ENCODE peak calls at places on chromosomes 5 and 9, in eight cellular contexts. Q is fibroblast of pulmonary artery, P is GM12865, O is body of pancreas, U is stomach, H is endothelial cell of umbilical vein, J is lower lobe of right lung, L is epithelial cell of esophagus. F is an unnamed sample.

GRCh38 chr9:77063645-77064285 is 44.3 kb downstream of the FOXB2 start:
- DNase-seq in L (peak; percentile 63), U (no peak), Q (peak; percentile 13), H (no peak), P (no peak), J (no peak), O (no peak), F (no peak)

GRCh38 chr9:114902773-114903589 is 27.4 kb downstream of the TNFSF8 start:
- DNase-seq in H (no peak), L (peak; percentile 60), O (no peak), J (no peak), U (no peak), P (no peak), Q (peak; percentile 48), F (no peak)

GRCh38 chr5:79582186-79582585 is 30.1 kb upstream of the TENT2 start:
- DNase-seq in P (no peak), O (no peak), H (no peak), U (no peak), Q (no peak), J (no peak), L (no peak), F (no peak)

GRCh38 chr9:128341435-128341849 is 1.1 kb downstream of the SLC27A4 start:
- DNase-seq in O (peak; percentile 73), U (peak; percentile 72), J (peak; percentile 62), Q (peak; percentile 73), H (peak; percentile 73), L (peak; percentile 87), P (peak; percentile 85), F (no peak)

GRCh38 chr5:54709096-54709495 is 191.5 kb downstream of the SNX18 start:
- DNase-seq in L (no peak), J (no peak), O (no peak), P (no peak), U (no peak), H (peak; percentile 24), Q (no peak), F (no peak)

GRCh38 chr5:142770650-142771609 is 753 bp downstream of the ARHGAP26 start:
- DNase-seq in J (peak; percentile 74), P (peak; percentile 43), Q (peak; percentile 28), U (peak; percentile 64), H (peak; percentile 68), L (peak; percentile 54), O (peak; percentile 58), F (no peak)

GRCh38 chr5:127875235-127876021 is 172.2 kb downstream of the CCDC192 start:
- DNase-seq in Q (peak; percentile 82), L (peak; percentile 55), H (peak; percentile 70), J (no peak), P (peak; percentile 86), U (peak; percentile 69), O (peak; percentile 65), F (peak; percentile 67)

GRCh38 chr5:36029914-36030313 is 36.8 kb downstream of the UGT3A2 start:
- DNase-seq in Q (no peak), J (no peak), P (no peak), O (no peak), H (no peak), U (no peak), L (no peak), F (no peak)

GRCh38 chr5:337565-338130 is 16.1 kb downstream of the AHRR start:
- DNase-seq in H (peak; percentile 24), J (no peak), U (no peak), P (no peak), O (no peak), Q (peak; percentile 53), L (peak; percentile 56), F (no peak)

GRCh38 chr5:113151641-113152040 is 175.0 kb downstream of the DCP2 start:
- DNase-seq in O (no peak), Q (no peak), P (no peak), H (no peak), J (no peak), L (no peak), U (no peak), F (no peak)

GRCh38 chr9:128098017-128098935 is 29.3 kb downstream of the PTGES2 start:
- DNase-seq in U (peak; percentile 98), Q (peak; percentile 98), H (peak; percentile 96), L (peak; percentile 99), P (no peak), O (peak; percentile 99), J (peak; percentile 97), F (peak; percentile 97)

GRCh38 chr9:100020121-100020780 is 78.5 kb downstream of the ERP44 start:
- DNase-seq in P (no peak), O (no peak), Q (peak; percentile 17), U (no peak), H (no peak), J (no peak), L (no peak), F (no peak)

GRCh38 chr5:126525630-126526245 is 69.3 kb downstream of the ALDH7A1 start:
- DNase-seq in Q (peak; percentile 54), H (peak; percentile 21), J (peak; percentile 61), O (peak; percentile 56), U (peak; percentile 43), P (no peak), L (peak; percentile 61), F (no peak)

GRCh38 chr5:147168578-147169327 is 66.1 kb upstream of the STK32A start:
- DNase-seq in H (no peak), P (no peak), L (peak; percentile 11), Q (peak; percentile 42), U (no peak), O (no peak), J (no peak), F (no peak)

GRCh38 chr9:87545858-87546257 is 48.2 kb downstream of the DAPK1 start:
- DNase-seq in H (peak; percentile 82), J (no peak), O (no peak), U (no peak), P (no peak), Q (peak; percentile 59), L (no peak), F (no peak)

DNA sequence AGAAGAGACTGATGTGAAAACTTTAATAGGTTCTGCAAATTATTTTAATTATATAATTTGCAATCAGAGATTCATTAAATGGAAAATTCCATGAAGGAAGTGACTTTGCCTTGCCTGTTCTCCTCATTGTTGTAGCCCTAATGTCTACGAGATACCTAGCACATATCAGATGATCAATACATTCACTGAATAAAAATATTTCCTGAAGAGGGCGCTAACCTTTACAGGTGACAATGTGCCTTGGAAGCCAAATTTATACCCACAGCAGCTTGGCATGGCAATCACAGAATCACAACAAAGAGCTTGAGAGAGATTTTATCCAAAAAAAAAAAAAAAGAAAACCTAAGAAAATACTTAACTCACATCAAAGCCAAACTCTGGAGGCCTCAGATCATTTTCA is 17.4 kb downstream of the HAUS6 start:
- DNase-seq in U (no peak), J (no peak), L (peak; percentile 37), Q (peak; percentile 16), O (no peak), P (peak; percentile 36), H (peak; percentile 19), F (no peak)
- TF ChIP-seq CTCF in U (no peak), J (peak; percentile 31), L (peak; percentile 42), Q (peak; percentile 29), O (peak; percentile 44), P (peak; percentile 28), H (no peak), F (peak; percentile 29)

GRCh38 chr9:684055-684949 is 157.2 kb upstream of the DMRT1 start:
- DNase-seq in P (no peak), L (peak; percentile 86), J (no peak), H (peak; percentile 81), O (no peak), U (no peak), Q (peak; percentile 54), F (no peak)
- H3K4me3 ChIP-seq in P (no peak overlapping the region), L (peak overlapping the region; percentile 50), J (no peak overlapping the region), H (peak overlapping the region; percentile 19), O (no peak overlapping the region), U (no peak overlapping the region), Q (peak overlapping the region; percentile 21), F (no peak overlapping the region)

DNA sequence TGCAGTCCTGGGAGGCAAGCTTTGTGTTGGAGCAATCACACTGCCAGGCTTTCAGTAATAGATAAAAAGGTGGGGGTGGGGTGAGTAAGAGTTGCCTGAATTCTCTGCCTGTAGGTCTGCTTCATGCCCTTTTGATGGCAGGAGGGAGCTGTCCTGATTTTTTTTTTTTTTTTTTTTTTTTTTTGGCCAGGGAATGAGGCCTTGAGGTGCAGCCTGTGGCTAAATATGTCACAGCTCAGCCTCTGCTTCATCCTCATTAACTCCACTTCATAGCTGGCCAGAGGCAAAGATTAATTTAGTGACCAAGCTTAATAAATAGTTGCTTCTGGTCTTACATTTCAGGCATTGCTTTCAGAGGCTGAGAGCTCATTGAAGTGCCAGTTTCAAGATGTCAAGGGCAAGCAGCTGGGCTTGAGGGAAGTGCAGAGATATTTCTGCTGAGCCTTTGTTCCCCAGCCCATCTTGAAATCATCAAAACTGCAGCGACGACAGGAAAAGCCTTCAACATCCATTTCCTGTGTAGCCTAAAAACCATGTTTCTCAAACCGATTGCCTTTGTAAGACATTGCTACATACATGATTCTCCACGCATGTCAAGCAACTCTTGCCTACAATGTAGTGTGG is 134.7 kb downstream of the MACIR start:
- DNase-seq in U (no peak), O (no peak), J (no peak), H (no peak), P (peak; percentile 22), Q (peak; percentile 89), L (no peak), F (no peak)
- TF ChIP-seq CTCF in U (no peak), O (no peak), J (no peak), H (no peak), P (no peak), Q (peak; percentile 9), L (no peak), F (no peak)

GRCh38 chr9:105449081-105449480 is 1.2 kb downstream of the FSD1L start:
- DNase-seq in L (peak; percentile 33), J (no peak), P (no peak), O (no peak), Q (no peak), H (peak; percentile 4), U (no peak), F (no peak)
- H3K4me3 ChIP-seq in L (peak overlapping the region; percentile 71), J (peak overlapping the region; percentile 82), P (peak overlapping the region; percentile 89), O (no peak overlapping the region), Q (peak overlapping the region; percentile 86), H (peak overlapping the region; percentile 84), U (peak overlapping the region; percentile 93), F (peak overlapping the region; percentile 94)

GRCh38 chr5:57383093-57383861 is 99.3 kb downstream of the ACTBL2 start:
- DNase-seq in J (no peak), O (no peak), L (peak; percentile 83), U (no peak), Q (peak; percentile 93), H (peak; percentile 96), P (peak; percentile 22), F (no peak)
- TF ChIP-seq CTCF in J (no peak), O (no peak), L (peak; percentile 44), U (no peak), Q (peak; percentile 36), H (no peak), P (no peak), F (peak; percentile 17)

DNA sequence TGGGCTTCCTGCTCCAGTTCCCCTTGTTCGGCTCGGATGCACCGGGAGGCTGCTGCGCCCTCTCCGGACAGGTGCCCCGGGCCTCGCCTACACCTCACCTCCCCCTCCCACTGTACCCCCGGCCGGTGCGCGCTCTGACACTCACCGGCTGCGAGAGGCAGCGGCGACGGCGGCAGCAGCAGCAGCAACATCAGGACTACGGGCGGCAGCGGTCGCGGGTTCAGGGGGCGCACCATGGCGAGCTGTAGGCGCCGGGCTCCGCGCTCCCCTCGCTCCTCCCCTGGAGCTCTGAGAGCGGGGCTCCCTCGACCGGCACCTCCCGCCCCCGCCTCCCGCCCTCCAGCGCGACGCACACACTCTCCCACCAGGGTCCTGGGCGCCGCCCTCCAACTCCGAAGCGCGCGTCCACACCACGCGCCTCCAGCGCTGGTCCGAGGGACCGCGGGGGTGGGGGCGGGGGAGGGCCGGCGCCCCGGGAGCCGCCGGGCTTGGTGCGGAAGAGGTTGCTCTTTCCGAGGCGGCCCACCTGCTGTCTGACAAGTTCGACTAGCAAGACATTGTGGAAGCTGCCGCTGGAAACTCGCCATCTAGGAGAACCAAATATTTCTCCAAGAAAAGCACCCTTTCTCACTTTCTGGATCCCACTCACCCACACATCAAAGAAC is at the start of gene GFRA3:
- DNase-seq in O (peak; percentile 13), P (peak; percentile 30), H (no peak), Q (peak; percentile 7), J (no peak), L (peak; percentile 3), U (no peak), F (no peak)
- H3K4me3 ChIP-seq in O (no peak within 1 kb of the TSS), P (peak within 1 kb of the TSS; percentile 42), H (peak within 1 kb of the TSS; percentile 41), Q (peak within 1 kb of the TSS; percentile 39), J (peak within 1 kb of the TSS; percentile 48), L (peak within 1 kb of the TSS; percentile 16), U (peak within 1 kb of the TSS; percentile 42), F (peak within 1 kb of the TSS; percentile 40)